ENCODE peak calls at places on chromosomes 7 and 10, in eight cellular contexts. E is heart right ventricle, S is AG04450, B is GM12878, M is OCI-LY7, A is lower lobe of right lung, J is transverse colon, Y is prostate gland. Z is an unnamed sample.

GRCh38 chr10:121559321-121559720 is 38.9 kb downstream of the FGFR2 start:
- DNase-seq in E (no peak), S (no peak), B (no peak), M (no peak), A (no peak), J (no peak), Y (no peak), Z (no peak)

GRCh38 chr7:116780966-116781365 is 81.4 kb upstream of the CAPZA2 start:
- DNase-seq in E (no peak), S (no peak), B (no peak), M (no peak), A (peak), J (peak), Y (peak), Z (no peak)

GRCh38 chr10:111207525-111207924 is 130.7 kb downstream of the ADRA2A start:
- DNase-seq in E (no peak), S (no peak), B (no peak), M (peak), A (no peak), J (peak), Y (no peak), Z (no peak)

GRCh38 chr7:131284702-131285419 is 42.8 kb upstream of the MKLN1 start:
- DNase-seq in E (peak), S (no peak), B (no peak), M (no peak), A (peak), J (no peak), Y (peak), Z (peak)

GRCh38 chr10:58189269-58189668 is 78.4 kb downstream of the IPMK start:
- DNase-seq in E (no peak), S (peak), B (no peak), M (no peak), A (no peak), J (no peak), Y (peak), Z (no peak)

GRCh38 chr10:21517983-21518628 is 7.4 kb downstream of the SKIDA1 start:
- DNase-seq in E (no peak), S (no peak), B (no peak), M (no peak), A (no peak), J (no peak), Y (peak), Z (no peak)

GRCh38 chr10:4246881-4247358 is 461.9 kb upstream of the KLF6 start:
- DNase-seq in E (no peak), S (peak), B (no peak), M (no peak), A (no peak), J (no peak), Y (no peak), Z (peak)

GRCh38 chr7:22582860-22583640 is 83.1 kb upstream of the STEAP1B start:
- DNase-seq in E (no peak), S (peak), B (no peak), M (no peak), A (peak), J (no peak), Y (peak), Z (peak)

GRCh38 chr7:47407821-47408674 is 173.9 kb downstream of the TNS3 start:
- DNase-seq in E (no peak), S (no peak), B (no peak), M (no peak), A (no peak), J (peak), Y (no peak), Z (no peak)

GRCh38 chr7:116708861-116709260 is 36.9 kb downstream of the MET start:
- DNase-seq in E (no peak), S (no peak), B (no peak), M (no peak), A (no peak), J (no peak), Y (no peak), Z (no peak)

GRCh38 chr10:35448687-35449662 is 112.7 kb downstream of the CCNY start:
- DNase-seq in E (peak), S (no peak), B (no peak), M (no peak), A (no peak), J (no peak), Y (no peak), Z (no peak)

GRCh38 chr7:54897891-54898290 is 120.9 kb upstream of the EGFR start:
- DNase-seq in E (no peak), S (no peak), B (no peak), M (no peak), A (no peak), J (no peak), Y (no peak), Z (no peak)

GRCh38 chr10:44860811-44861751 is 50.1 kb upstream of the TMEM72 start:
- DNase-seq in E (no peak), S (no peak), B (no peak), M (no peak), A (no peak), J (no peak), Y (no peak), Z (no peak)

GRCh38 chr10:104680467-104681401 is 39.6 kb downstream of the SORCS3 start:
- DNase-seq in E (peak), S (no peak), B (no peak), M (no peak), A (no peak), J (no peak), Y (no peak), Z (no peak)
- H3K4me3 ChIP-seq in E (peak), S (no peak), B (no peak), M (no peak), A (peak), J (no peak), Y (no peak), Z (peak)

GRCh38 chr7:1290262-1291039 is 57.8 kb downstream of the UNCX start:
- DNase-seq in E (no peak), S (no peak), B (no peak), M (no peak), A (peak), J (no peak), Y (peak), Z (no peak)
- TF ChIP-seq CTCF in E (no peak), S (peak), B (no peak), M (no peak), A (no peak), J (no peak), Y (no peak), Z (peak)

DNA sequence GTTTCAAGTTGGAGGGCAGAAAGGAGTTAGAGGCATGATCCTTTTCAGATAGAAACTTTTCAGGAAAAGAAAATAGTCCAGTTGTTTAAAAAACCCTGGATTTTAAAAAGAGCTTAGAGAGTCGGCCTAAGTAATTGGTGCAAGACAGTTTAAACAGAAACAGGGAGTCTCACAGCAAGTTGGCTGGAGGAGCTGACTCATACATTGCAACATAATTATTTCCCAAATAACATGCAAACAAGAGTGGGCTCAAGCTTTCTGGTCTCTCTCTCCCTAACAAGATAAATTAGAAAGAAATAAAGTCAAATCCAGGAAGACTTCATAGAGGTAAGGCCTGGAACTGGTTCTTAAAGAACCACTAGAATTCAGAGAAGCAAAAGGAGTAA is 100.3 kb upstream of the AGBL3 start:
- DNase-seq in E (no peak), S (peak), B (no peak), M (no peak), A (no peak), J (no peak), Y (no peak), Z (peak)
- H3K4me3 ChIP-seq in E (no peak), S (no peak), B (no peak), M (no peak), A (no peak), J (no peak), Y (no peak), Z (no peak)

DNA sequence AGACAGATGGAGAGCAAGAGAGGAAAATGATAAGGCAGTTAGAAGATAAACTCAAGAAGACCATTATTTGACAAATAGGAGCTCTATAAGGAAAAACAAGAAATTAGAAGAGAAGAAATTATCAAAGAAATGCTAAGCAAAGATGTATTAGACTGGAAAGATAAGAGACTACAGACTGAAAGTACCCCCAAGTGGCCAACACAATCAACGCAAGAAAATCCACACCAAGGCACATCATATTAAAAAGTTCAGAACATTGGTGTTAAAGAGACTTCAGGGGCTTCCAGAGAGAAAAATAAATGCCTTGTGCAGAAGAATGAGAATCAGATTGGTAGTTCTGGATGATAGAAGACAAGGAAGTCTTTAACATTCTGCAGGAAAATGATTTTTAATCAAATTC is 46.0 kb downstream of the SH2D4B start:
- DNase-seq in E (no peak), S (no peak), B (no peak), M (no peak), A (no peak), J (no peak), Y (no peak), Z (no peak)
- TF ChIP-seq CTCF in E (no peak), S (no peak), B (no peak), M (peak), A (peak), J (no peak), Y (no peak), Z (no peak)

DNA sequence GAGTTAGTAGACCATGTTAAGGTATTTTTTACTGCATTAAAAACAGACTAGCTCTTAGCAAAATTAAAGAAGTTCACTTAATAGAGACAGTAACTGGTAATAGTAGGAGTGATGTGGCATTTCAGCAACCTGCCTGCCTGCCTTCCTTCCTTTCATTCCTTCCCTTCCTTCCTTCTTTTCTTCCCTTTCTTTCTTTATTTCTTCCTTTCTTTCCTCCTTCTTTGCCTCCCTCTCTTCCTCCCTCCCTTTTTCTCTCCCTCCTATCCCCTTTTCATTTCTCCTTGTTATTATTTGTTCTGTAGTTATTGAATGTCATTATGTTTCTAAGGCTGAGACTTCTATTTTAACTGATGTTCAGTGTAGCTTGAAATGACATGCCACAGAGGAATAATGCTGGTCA is 146.5 kb upstream of the WNT16 start:
- DNase-seq in E (no peak), S (no peak), B (no peak), M (no peak), A (no peak), J (no peak), Y (no peak), Z (no peak)
- H3K4me3 ChIP-seq in E (no peak), S (no peak), B (no peak), M (no peak), A (no peak), J (no peak), Y (no peak), Z (no peak)

DNA sequence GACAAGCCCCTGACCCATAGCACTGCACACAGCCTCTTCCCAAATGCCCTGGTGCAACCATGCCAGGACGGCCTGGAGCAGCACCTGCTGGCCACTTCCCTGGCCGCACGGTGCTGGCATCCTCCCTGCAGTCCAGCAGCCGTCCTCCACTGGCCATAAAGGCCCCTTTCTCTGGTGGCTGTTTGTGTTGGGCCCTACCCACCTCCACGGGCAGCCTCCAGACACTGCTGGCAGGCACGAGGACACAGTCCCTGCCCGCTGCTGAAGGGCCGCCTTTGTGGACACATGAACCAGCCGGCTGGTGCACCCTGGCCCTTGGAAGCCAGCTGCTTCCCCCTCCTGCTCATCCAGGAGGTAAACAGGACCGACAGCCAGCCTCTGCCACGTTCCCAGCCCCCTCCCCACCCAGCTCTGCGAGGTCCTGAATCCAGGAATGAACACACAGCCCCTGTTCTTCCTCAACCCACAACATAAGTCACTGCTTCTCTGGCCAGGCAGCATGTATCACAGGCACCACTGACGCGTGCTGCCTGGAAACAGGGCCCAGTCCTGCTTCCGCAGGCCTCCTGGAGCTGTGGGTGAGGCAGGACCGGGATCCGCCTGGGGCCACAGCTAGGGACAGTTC is 43.8 kb downstream of the SPOCK2 start:
- DNase-seq in E (peak), S (no peak), B (no peak), M (no peak), A (no peak), J (no peak), Y (peak), Z (no peak)
- TF ChIP-seq CTCF in E (peak), S (peak), B (no peak), M (no peak), A (peak), J (peak), Y (no peak), Z (peak)

GRCh38 chr7:44750921-44751571 is 2.4 kb downstream of the ZMIZ2 start:
- DNase-seq in E (peak), S (no peak), B (peak), M (peak), A (no peak), J (peak), Y (no peak), Z (no peak)
- H3K4me3 ChIP-seq in E (no peak), S (peak), B (peak), M (peak), A (peak), J (no peak), Y (no peak), Z (no peak)

DNA sequence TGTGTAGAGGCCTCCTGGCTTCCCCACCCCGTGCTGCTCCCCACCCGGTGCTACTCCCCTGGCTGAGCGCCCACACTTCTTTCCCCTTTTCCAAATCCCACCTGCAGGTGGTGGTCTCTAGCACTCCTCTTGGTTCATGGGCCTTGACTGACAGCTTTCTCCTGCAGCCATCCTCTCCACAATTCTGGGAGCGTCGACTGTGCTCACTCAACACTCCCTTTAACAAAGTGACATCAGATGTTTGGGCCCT is 602.8 kb downstream of the PTPRN2 start:
- DNase-seq in E (no peak), S (no peak), B (no peak), M (no peak), A (no peak), J (no peak), Y (no peak), Z (no peak)
- TF ChIP-seq CTCF in E (no peak), S (no peak), B (no peak), M (no peak), A (no peak), J (no peak), Y (no peak), Z (no peak)

Z was measured in astrocyte of the cerebellum.